ENCODE peak calls at places on chromosome 2, in five cellular contexts. Z is IMR-90, B is GM13977, G is Calu3, V is mesothelial cell of epicardium. T is an unnamed sample.

GRCh38 chr2:173978447-173978846 is 13.3 kb upstream of the SP3 start:
- DNase-seq in G (no peak), B (no peak), Z (peak; percentile 36), V (no peak), T (no peak)

GRCh38 chr2:95728878-95729511 is 137.2 kb downstream of the TRIM43 start:
- DNase-seq in B (peak; percentile 26), V (peak; percentile 63), G (peak; percentile 78), Z (peak; percentile 89), T (peak; percentile 67)

GRCh38 chr2:55418512-55419235 is 982 bp downstream of the CCDC88A start:
- DNase-seq in G (no peak), Z (no peak), V (no peak), B (peak; percentile 20), T (no peak)

GRCh38 chr2:128442891-128443302 is 124.2 kb upstream of the HS6ST1 start:
- DNase-seq in G (no peak), B (no peak), V (peak; percentile 41), Z (no peak), T (peak; percentile 18)

GRCh38 chr2:118706844-118707243 is 140.6 kb downstream of the EN1 start:
- DNase-seq in B (no peak), G (no peak), V (no peak), Z (no peak), T (no peak)

GRCh38 chr2:229971298-229971790 is 49.0 kb downstream of the FBXO36 start:
- DNase-seq in Z (no peak), V (no peak), B (no peak), G (no peak), T (no peak)

GRCh38 chr2:150165988-150166965 is 321.2 kb downstream of the RND3 start:
- DNase-seq in V (no peak), G (peak; percentile 65), B (no peak), Z (no peak), T (no peak)

GRCh38 chr2:181146171-181146570 is 165.8 kb downstream of the UBE2E3 start:
- DNase-seq in G (no peak), Z (no peak), B (no peak), V (no peak), T (no peak)

GRCh38 chr2:20584637-20585321 is 66.1 kb downstream of the HS1BP3 start:
- DNase-seq in Z (peak; percentile 99), G (peak; percentile 86), B (no peak), V (peak; percentile 78), T (no peak)

GRCh38 chr2:37713258-37713700 is 41.8 kb upstream of the CDC42EP3 start:
- DNase-seq in G (no peak), B (no peak), Z (peak; percentile 98), V (no peak), T (no peak)

GRCh38 chr2:176328149-176328548 is 58.9 kb downstream of the MTX2 start:
- DNase-seq in B (no peak), G (no peak), Z (no peak), V (no peak), T (no peak)
- TF ChIP-seq CTCF in B (no peak), G (no peak), Z (no peak), V (no peak), T (no peak)

GRCh38 chr2:142954488-142954887 is 77.0 kb downstream of the KYNU start:
- DNase-seq in Z (peak; percentile 33), B (no peak), V (no peak), G (no peak), T (no peak)
- TF ChIP-seq CTCF in Z (no peak), B (no peak), V (no peak), G (no peak), T (no peak)

GRCh38 chr2:122186761-122187222 is 431.3 kb downstream of the TSN start:
- DNase-seq in Z (no peak), G (no peak), V (no peak), B (no peak), T (no peak)

GRCh38 chr2:122193622-122194021 is 438.2 kb downstream of the TSN start:
- DNase-seq in G (no peak), Z (peak; percentile 9), B (no peak), V (no peak), T (no peak)

GRCh38 chr2:122194546-122194945 is 439.1 kb downstream of the TSN start:
- DNase-seq in V (no peak), Z (no peak), G (no peak), B (no peak), T (no peak)

DNA sequence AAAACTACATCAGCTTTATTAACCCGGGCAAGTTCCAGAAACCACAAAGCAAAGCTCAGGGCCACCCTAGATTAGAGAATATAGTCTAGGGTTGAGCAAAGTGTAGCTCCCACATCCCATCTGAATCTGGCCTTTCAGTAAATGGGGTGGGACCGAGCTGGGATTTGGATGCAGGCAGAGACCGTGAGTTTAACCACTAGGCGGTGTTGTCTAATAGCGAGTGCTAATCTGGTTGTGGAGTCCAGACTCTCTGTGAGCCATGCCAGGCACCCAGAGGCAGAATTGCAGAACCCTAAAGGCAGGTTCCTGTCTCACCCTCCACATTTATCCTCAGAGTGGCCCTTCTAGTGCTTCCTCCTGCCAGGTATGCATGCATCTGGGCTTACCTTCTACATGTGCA is 435.9 kb downstream of the TSN start:
- DNase-seq in Z (no peak), B (peak; percentile 41), V (peak; percentile 42), G (peak; percentile 70), T (peak; percentile 55)
- TF ChIP-seq CTCF in Z (no peak), B (peak; percentile 61), V (peak; percentile 29), G (peak; percentile 60), T (peak; percentile 58)

DNA sequence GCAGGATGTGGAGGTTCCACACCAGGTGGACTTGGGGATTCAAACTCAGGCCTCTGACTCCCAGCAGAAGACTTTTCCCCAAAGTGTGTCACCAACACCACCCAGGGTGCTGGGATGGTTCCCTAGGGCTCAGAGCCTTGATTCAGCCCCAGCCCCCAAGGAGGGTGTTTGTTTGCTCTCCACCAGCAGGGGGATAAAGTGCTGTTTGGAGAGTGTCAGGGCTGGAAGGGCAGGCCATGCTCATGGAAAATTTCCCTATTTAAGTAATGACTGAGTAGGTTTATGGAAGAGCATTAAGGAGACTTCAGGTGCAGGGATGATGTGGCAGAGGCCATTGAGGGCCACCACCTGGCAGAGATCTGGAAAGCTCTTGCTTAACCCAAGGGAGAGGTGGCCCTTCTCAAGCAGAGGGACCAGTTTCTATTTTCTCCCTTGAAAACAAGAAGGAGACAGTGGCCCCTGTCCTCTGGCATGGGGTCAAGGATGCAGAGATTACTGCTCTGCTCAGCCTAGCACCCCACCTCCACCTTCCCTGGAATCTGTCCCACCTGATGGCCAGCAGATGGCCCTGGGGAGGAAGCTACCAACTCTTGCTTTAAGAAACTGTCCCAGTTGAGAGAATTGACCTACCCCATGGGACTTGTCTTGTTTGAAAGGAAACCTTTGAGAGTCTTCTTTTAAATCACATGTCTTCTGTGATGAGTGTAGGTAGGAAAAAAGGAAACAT is 122.1 kb downstream of the ACOXL start:
- DNase-seq in G (no peak), Z (no peak), B (no peak), V (no peak), T (no peak)
- TF ChIP-seq CTCF in G (peak; percentile 10), Z (no peak), B (peak; percentile 46), V (peak; percentile 17), T (peak; percentile 56)

GRCh38 chr2:228017784-228018183 is 146.4 kb downstream of the DAW1 start:
- DNase-seq in G (no peak), V (no peak), Z (no peak), B (no peak), T (no peak)
- TF ChIP-seq CTCF in G (no peak), V (no peak), Z (no peak), B (no peak), T (no peak)

GRCh38 chr2:227462972-227463931 is 8.7 kb upstream of the AGFG1 start:
- DNase-seq in B (peak; percentile 59), V (no peak), G (no peak), Z (no peak), T (no peak)
- TF ChIP-seq CTCF in B (no peak), V (no peak), G (no peak), Z (no peak), T (no peak)

DNA sequence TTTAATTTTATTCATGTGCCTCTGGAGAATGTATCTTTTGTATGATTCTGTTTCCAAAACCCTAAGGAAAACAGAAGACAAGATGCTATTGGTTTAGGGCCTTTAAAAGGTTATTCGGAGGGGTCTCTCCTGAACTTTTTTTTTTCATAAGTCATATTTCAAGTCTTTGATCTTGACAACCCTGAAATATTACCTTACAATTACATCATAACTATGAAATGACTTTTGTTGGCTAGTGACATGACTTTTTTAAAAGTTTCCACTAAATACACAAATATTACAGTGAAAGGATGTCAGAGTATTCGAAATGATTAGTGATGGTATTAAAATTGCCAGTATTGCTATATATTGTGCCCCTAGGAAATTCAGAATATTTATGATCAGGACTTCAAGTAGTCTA is 31.8 kb upstream of the FZD7 start:
- DNase-seq in B (no peak), V (no peak), Z (no peak), G (no peak), T (no peak)
- TF ChIP-seq CTCF in B (no peak), V (no peak), Z (no peak), G (no peak), T (no peak)

GRCh38 chr2:240225116-240225515 is 84.7 kb upstream of the OTOS start:
- DNase-seq in V (no peak), Z (no peak), G (no peak), B (no peak), T (no peak)

GRCh38 chr2:240224676-240225075 is 84.2 kb upstream of the OTOS start:
- DNase-seq in Z (peak; percentile 84), B (no peak), G (no peak), V (peak; percentile 36), T (no peak)

GRCh38 chr2:240226672-240227537 is 86.4 kb upstream of the OTOS start:
- DNase-seq in Z (no peak), G (no peak), V (peak; percentile 36), B (no peak), T (no peak)

GRCh38 chr2:240227538-240228428 is 87.3 kb upstream of the OTOS start:
- DNase-seq in Z (no peak), V (peak; percentile 22), B (no peak), G (no peak), T (peak; percentile 1)

GRCh38 chr2:240225660-240226475 is 85.4 kb upstream of the OTOS start:
- DNase-seq in G (peak; percentile 28), V (peak; percentile 10), Z (no peak), B (no peak), T (no peak)
- TF ChIP-seq CTCF in G (peak; percentile 34), V (no peak), Z (no peak), B (peak; percentile 9), T (no peak)

DNA sequence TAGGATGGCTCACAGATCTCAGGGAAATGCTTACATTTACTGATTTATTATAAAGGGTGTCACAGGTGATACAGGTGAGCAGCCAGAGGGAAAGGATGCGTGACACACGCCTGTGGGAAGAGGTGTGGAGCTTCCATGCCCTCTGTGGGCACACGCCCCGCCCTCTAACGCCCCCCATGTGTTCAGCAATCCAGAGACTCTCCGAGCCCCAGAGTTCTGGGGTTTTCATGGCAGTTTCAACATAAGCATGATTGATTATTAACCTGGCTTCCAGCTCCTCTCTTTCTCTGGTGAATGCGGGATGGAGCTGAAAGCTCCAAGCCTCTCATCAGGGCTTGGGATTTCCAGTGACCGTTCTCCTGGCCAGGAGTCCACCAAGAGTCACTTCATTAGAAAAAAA is 34.3 kb upstream of the ODC1 start:
- DNase-seq in G (no peak), V (no peak), B (no peak), Z (no peak), T (no peak)
- TF ChIP-seq CTCF in G (no peak), V (no peak), B (no peak), Z (no peak), T (no peak)

T was measured in endothelial cell.